ENCODE peak calls at places on chromosomes 1 and 21, in six cellular contexts. J is GM12891, O is K562, L is HepG2, U is GM12878, D is H1. B is an unnamed sample.

GRCh38 chr1:29122987-29123870 is 474 bp downstream of the TMEM200B start:
- DNase-seq in J (no peak), O (no peak), L (no peak), U (no peak), D (peak; percentile 75), B (no peak)

GRCh38 chr21:14382486-14382834 is 486 bp downstream of the HSPA13 start:
- DNase-seq in J (no peak), O (no peak), L (no peak), U (no peak), D (no peak), B (no peak)

GRCh38 chr1:154546264-154547043 is 12.0 kb downstream of the UBE2Q1 start:
- DNase-seq in J (peak; percentile 77), O (peak; percentile 80), L (peak; percentile 72), U (peak; percentile 13), D (peak; percentile 73), B (peak; percentile 67)

GRCh38 chr1:168261390-168261789 is 19.3 kb upstream of the TBX19 start:
- DNase-seq in J (no peak), O (no peak), L (no peak), U (no peak), D (no peak), B (no peak)

GRCh38 chr1:32350785-32351076 is 11.6 kb downstream of the FAM229A start:
- DNase-seq in J (no peak), O (no peak), L (no peak), U (no peak), D (no peak), B (no peak)

GRCh38 chr1:114641377-114641776 is 28.5 kb downstream of the DENND2C start:
- DNase-seq in J (no peak), O (no peak), L (no peak), U (no peak), D (no peak), B (no peak)

GRCh38 chr1:21855257-21856096 is 43.4 kb downstream of the LDLRAD2 start:
- DNase-seq in J (no peak), O (peak; percentile 37), L (peak; percentile 40), U (no peak), D (no peak), B (no peak)

GRCh38 chr1:18875107-18875795 is 15.8 kb upstream of the TAS1R2 start:
- DNase-seq in J (peak; percentile 91), O (peak; percentile 94), L (peak; percentile 65), U (no peak), D (peak; percentile 97), B (peak; percentile 91)

GRCh38 chr21:46564391-46564790 is 40.5 kb downstream of the S100B start:
- DNase-seq in J (no peak), O (peak; percentile 8), L (no peak), U (no peak), D (no peak), B (no peak)

GRCh38 chr1:30929135-30929889 is 20.8 kb upstream of the SDC3 start:
- DNase-seq in J (no peak), O (peak; percentile 79), L (peak; percentile 68), U (no peak), D (peak; percentile 86), B (no peak)

GRCh38 chr1:38114633-38115032 is 68.0 kb upstream of the POU3F1 start:
- DNase-seq in J (no peak), O (no peak), L (no peak), U (no peak), D (no peak), B (no peak)

GRCh38 chr1:92961896-92962752 is 862 bp upstream of the DIPK1A start:
- DNase-seq in J (peak; percentile 41), O (no peak), L (peak; percentile 22), U (peak; percentile 82), D (no peak), B (peak; percentile 42)

GRCh38 chr21:41966341-41966833 is 12.6 kb upstream of the C2CD2 start:
- DNase-seq in J (no peak), O (no peak), L (no peak), U (no peak), D (peak; percentile 20), B (no peak)

GRCh38 chr1:184370850-184371249 is 16.0 kb upstream of the C1orf21 start:
- DNase-seq in J (no peak), O (no peak), L (no peak), U (no peak), D (no peak), B (no peak)

GRCh38 chr1:35441926-35442579 is 115.2 kb downstream of the KIAA0319L start:
- DNase-seq in J (no peak), O (no peak), L (no peak), U (no peak), D (no peak), B (no peak)

GRCh38 chr1:32540589-32540988 is 1.4 kb downstream of the ZBTB8A start:
- DNase-seq in J (no peak), O (peak; percentile 44), L (no peak), U (no peak), D (no peak), B (no peak)

DNA sequence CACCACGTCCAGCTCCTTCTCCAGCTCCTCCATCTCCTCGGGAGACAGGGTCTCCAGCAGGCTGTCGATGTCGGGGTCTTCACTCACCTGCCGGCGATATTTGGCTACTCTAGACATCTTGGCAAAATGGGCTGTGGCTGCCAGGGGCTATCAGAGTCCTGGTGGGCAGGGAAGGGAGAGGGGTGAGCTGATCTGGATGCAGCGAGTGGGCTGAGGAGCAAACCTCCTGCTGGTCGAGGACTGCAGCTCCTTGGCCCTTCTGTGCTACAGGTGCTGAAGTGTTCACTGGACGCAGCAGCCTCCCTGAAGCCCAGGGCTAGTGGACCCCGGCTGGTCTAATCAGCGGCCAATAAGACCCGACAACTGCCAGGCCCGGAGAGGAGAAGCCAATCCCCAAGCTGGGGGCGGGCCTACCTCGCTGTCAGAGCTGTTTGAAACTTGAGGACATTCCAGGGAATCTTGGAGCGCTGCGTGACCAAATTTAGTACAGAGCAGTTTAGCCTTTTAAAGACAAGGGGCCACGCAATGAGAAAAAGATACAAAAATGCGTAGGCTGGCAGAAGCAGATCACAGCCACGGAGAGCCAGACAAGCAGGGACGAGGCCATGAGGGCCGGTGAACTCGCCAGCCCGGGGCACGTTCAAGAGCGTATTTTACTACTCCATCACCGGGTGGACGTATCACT is at the start of gene LMOD1:
- DNase-seq in J (no peak), O (peak; percentile 63), L (peak; percentile 52), U (no peak), D (peak; percentile 84), B (no peak)
- TF ChIP-seq POLR2A in J (no peak), O (peak; percentile 37), L (no peak), U (no peak), D (no peak), B (no peak)

GRCh38 chr1:65066766-65067490 is 81.1 kb upstream of the AK4 start:
- DNase-seq in J (peak; percentile 38), O (peak; percentile 83), L (no peak), U (no peak), D (peak; percentile 73), B (peak; percentile 41)
- TF ChIP-seq POLR2AphosphoS5 in J (no peak), O (no peak), L (no peak), U (no peak), D (no peak), B (no peak)

DNA sequence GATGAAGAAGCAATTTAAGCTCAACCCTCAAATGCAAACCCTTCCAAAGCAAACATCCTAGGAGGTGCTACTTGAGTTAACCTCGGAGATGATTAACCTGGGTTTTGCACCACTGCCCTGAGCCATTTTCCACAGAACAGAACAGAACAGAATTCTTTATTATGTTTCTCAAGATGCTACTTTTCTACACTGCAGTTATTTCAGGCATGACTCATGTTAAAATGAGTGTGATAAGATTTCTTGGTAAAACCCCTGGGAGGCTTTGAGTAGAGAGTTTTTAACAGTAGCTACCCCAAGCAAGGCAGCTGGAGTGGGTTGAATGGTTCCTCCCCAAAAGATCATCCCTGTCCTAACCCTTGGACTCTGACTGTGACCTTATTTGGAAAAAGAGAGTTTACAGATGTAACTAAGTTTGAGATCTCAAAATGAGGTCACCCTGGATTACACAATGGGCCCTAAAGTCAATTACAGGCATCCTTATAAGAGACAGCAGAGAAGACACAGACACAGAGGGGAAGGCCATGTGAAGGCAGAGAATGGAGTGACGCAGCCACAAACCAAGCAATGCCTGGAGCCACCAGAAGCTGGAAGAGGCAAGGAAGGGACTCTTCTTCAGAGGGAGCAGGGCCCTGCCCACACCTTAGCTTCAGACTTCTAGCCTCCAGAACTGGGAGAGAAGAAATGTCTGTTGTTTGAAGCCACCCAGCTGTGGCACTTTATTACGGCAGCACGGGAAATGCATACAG is 153.4 kb downstream of the ETS2 start:
- DNase-seq in J (no peak), O (peak; percentile 22), L (peak; percentile 62), U (no peak), D (no peak), B (no peak)
- TF ChIP-seq TAF1 in J (no peak), O (no peak), L (no peak), U (no peak), D (no peak), B (no peak)

GRCh38 chr1:44775078-44775929 is at the start of gene RPS8:
- DNase-seq in J (peak; percentile 78), O (peak; percentile 90), L (peak; percentile 91), U (peak; percentile 74), D (peak; percentile 94), B (peak; percentile 71)
- TF ChIP-seq POLR2A in J (peak; percentile 99), O (peak; percentile 100), L (peak; percentile 99), U (peak; percentile 99), D (peak; percentile 98), B (peak; percentile 98)

GRCh38 chr1:145962157-145963102 is 1.9 kb downstream of the ANKRD34A start:
- DNase-seq in J (no peak), O (peak; percentile 83), L (no peak), U (no peak), D (peak; percentile 60), B (no peak)
- TF ChIP-seq POLR2AphosphoS5 in J (no peak), O (no peak), L (no peak), U (no peak), D (no peak), B (no peak)

DNA sequence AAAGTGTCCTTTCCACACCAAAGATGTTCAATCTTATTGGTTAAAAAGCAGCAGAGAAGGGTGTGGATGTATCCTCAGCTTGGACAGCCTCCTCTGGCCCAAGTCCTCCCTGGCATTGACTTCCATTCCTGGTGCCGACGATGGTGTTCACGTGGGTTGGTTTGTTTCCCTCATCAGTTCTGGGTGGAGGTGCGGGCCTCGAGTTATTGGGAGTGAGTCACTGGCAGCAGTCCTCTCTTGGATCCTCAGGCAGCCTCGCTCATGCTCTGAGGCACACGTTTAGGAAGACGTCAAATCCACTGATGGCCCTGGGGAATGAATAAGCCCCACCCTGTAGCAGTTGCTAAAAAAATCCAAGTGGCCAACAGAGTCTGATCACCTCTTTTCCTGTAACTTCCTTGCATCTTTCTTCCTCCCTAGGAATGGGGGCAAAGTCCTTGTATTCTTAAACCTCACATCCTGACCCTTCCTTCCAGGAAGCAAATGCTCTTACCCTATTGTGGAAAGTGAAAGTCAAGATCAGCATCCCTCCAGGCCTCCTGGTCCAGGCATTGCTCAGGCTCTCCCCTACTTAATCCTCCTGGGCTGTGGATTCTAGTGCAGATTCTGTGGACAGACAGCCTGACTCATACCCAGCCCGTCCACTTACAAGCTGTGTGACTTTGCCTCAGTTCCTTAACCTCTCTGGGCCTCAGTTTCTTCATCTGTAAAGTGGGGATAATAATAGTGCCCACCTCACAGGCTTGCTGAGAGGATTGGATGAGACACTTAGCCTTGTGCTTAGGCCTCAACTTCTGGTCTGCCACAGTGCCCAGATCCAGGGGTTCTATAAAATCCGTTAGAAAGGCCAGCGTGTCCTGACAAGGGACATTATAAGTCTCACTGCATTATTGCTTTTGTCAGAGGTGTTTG is 111.1 kb downstream of the TLR5 start:
- DNase-seq in J (no peak), O (no peak), L (no peak), U (no peak), D (no peak), B (no peak)
- TF ChIP-seq TAF1 in J (no peak), O (no peak), L (no peak), U (no peak), D (no peak), B (no peak)